ENCODE peak calls at places on chromosome 13, in five cellular contexts. B, X, R, D and E are unnamed samples.

GRCh38 chr13:24802074-24802473 is 38.1 kb downstream of the RNF17 start:
- DNase-seq in B (no peak), X (no peak), R (no peak), D (no peak), E (no peak)

GRCh38 chr13:99422556-99423220 is 78.6 kb upstream of the TM9SF2 start:
- DNase-seq in B (no peak), X (no peak), R (no peak), D (no peak), E (no peak)

GRCh38 chr13:86562876-86563275 is 763.7 kb upstream of the SLITRK6 start:
- DNase-seq in B (no peak), X (no peak), R (no peak), D (no peak), E (no peak)

GRCh38 chr13:79796116-79796515 is 315.2 kb downstream of the NDFIP2 start:
- DNase-seq in B (no peak), X (no peak), R (peak), D (no peak), E (no peak)

GRCh38 chr13:94419304-94419943 is 60.1 kb downstream of the DCT start:
- DNase-seq in B (peak), X (no peak), R (no peak), D (no peak), E (no peak)

GRCh38 chr13:98293570-98294142 is 116.6 kb upstream of the RNF113B start:
- DNase-seq in B (peak), X (no peak), R (no peak), D (no peak), E (no peak)

GRCh38 chr13:29888306-29888705 is 37.9 kb upstream of the UBL3 start:
- DNase-seq in B (no peak), X (no peak), R (no peak), D (no peak), E (no peak)

GRCh38 chr13:30376426-30377311 is 45.6 kb upstream of the UBE2L5 start:
- DNase-seq in B (no peak), X (no peak), R (no peak), D (no peak), E (no peak)

GRCh38 chr13:86856996-86857395 is 814.2 kb upstream of the SLITRK5 start:
- DNase-seq in B (peak), X (no peak), R (no peak), D (no peak), E (no peak)

GRCh38 chr13:33677215-33677614 is 140.7 kb upstream of the RFC3 start:
- DNase-seq in B (no peak), X (no peak), R (no peak), D (no peak), E (no peak)

GRCh38 chr13:109698779-109699178 is 87.6 kb downstream of the IRS2 start:
- DNase-seq in B (peak), X (no peak), R (no peak), D (peak), E (no peak)

GRCh38 chr13:32125746-32126145 is 94.2 kb downstream of the FRY start:
- DNase-seq in B (no peak), X (no peak), R (no peak), D (peak), E (no peak)

GRCh38 chr13:32426191-32426980 is 1.5 kb downstream of the N4BP2L1 start:
- DNase-seq in B (no peak), X (peak), R (no peak), D (no peak), E (no peak)

GRCh38 chr13:101309014-101309619 is 107.2 kb downstream of the NALCN start:
- DNase-seq in B (peak), X (no peak), R (no peak), D (peak), E (no peak)

GRCh38 chr13:80504453-80504852 is 163.5 kb upstream of the SPRY2 start:
- DNase-seq in B (no peak), X (no peak), R (no peak), D (no peak), E (no peak)

GRCh38 chr13:41543664-41544300 is 86.4 kb downstream of the RGCC start:
- DNase-seq in B (no peak), X (no peak), R (no peak), D (no peak), E (no peak)